ENCODE peak calls at places on chromosomes 2 and 18, in five cellular contexts. Z is foreskin fibroblast, C is fibroblast of pulmonary artery, X is IMR-90, K is HFF-Myc. O is an unnamed sample.

GRCh38 chr18:2571200-2572143 is at the start of the genes METTL4 and NDC80:
- DNase-seq in Z (peak), X (peak), K (peak), C (peak), O (peak)

GRCh38 chr18:42781298-42781815 is 334.1 kb downstream of the RIT2 start:
- DNase-seq in Z (no peak), K (no peak), X (no peak), C (no peak), O (no peak)

GRCh38 chr18:31010601-31011000 is 31.9 kb downstream of the DSC3 start:
- DNase-seq in C (no peak), K (no peak), Z (no peak), X (no peak), O (no peak)

GRCh38 chr18:73544618-73545017 is 603.0 kb downstream of the FBXO15 start:
- DNase-seq in X (peak), C (no peak), Z (peak), K (no peak), O (no peak)

GRCh38 chr18:58998421-58999203 is 133.9 kb downstream of the ZNF532 start:
- DNase-seq in K (no peak), X (peak), C (peak), Z (peak), O (no peak)

GRCh38 chr18:31505161-31505560 is 7.2 kb downstream of the DSG2 start:
- DNase-seq in C (no peak), X (no peak), K (no peak), Z (no peak), O (no peak)

GRCh38 chr2:233059797-233060499 is at the start of gene INPP5D:
- DNase-seq in C (no peak), X (no peak), K (no peak), Z (no peak), O (peak)

GRCh38 chr2:15112216-15112615 is 448.9 kb downstream of the NBAS start:
- DNase-seq in K (peak), X (peak), C (peak), Z (peak), O (no peak)

GRCh38 chr2:54279385-54279784 is 23.4 kb upstream of the TSPYL6 start:
- DNase-seq in K (no peak), X (no peak), Z (no peak), C (no peak), O (no peak)

GRCh38 chr2:166417669-166418068 is 41.9 kb upstream of the SCN9A start:
- DNase-seq in C (peak), Z (peak), X (peak), K (no peak), O (no peak)

GRCh38 chr2:85888020-85888744 is 608 bp downstream of the ST3GAL5 start:
- DNase-seq in X (no peak), C (peak), Z (peak), K (no peak), O (peak)

GRCh38 chr2:41782306-41783158 is 265.3 kb upstream of the PKDCC start:
- DNase-seq in Z (peak), X (peak), C (peak), K (peak), O (no peak)

GRCh38 chr2:46018773-46019593 is 278.2 kb upstream of the EPAS1 start:
- DNase-seq in X (no peak), K (no peak), C (no peak), Z (no peak), O (no peak)
- TF ChIP-seq CTCF in X (no peak), K (no peak), C (no peak), Z (no peak), O (no peak)

GRCh38 chr18:37484893-37485834 is 80.4 kb downstream of the CELF4 start:
- DNase-seq in Z (peak), K (no peak), C (peak), X (peak), O (no peak)
- TF ChIP-seq CTCF in Z (no peak), K (no peak), C (peak), X (peak), O (no peak)

GRCh38 chr18:3593904-3594759 is 144.2 kb downstream of the TGIF1 start:
- DNase-seq in C (peak), X (peak), K (peak), Z (peak), O (peak)

GRCh38 chr18:3597159-3597977 is 147.4 kb downstream of the TGIF1 start:
- DNase-seq in C (peak), K (no peak), Z (no peak), X (peak), O (no peak)

GRCh38 chr18:3594760-3595241 is 144.8 kb downstream of the TGIF1 start:
- DNase-seq in Z (peak), C (peak), X (peak), K (no peak), O (no peak)

GRCh38 chr18:3595282-3596273 is 145.6 kb downstream of the TGIF1 start:
- DNase-seq in X (peak), K (peak), Z (peak), C (peak), O (peak)

DNA sequence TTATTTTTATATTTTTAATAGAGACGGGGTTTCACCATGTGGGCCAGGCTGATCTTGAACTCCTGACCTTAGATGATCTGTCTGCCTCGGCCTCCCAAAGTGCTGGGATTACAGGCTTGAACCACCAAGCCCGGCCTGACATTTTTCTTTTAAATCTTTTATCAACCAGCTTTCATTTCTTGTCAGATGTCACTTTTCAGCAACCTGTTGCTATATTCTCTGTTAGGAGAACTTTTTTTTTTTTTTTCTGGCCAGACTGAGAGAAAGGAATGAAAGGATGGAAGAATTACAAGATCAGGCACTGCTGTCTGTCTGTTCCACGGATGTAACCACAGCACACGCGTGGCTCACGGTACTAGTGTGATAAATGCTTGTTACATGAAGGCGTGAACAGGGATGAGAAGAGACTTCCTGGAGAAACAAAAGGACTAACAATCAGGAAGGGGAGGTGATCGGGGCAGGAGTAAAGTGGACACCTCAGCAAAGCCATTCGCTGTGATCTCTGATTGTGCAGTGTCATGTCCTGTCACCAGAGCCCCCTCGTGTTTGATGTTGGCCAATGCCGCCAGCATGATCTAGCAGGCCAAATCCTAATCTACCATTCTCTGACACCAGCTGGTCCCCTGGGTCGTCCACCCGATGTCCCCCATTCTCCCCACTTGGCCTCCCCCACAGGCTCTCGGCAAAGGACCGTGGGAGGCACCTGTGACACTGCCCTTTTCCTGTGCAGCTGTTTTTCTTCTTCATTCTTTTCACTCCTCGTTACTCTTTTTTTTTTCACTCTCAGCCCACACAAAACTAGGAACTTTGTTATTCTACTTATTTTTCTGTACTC is 146.6 kb downstream of the TGIF1 start:
- DNase-seq in X (peak), Z (peak), C (peak), K (no peak), O (peak)
- TF ChIP-seq CTCF in X (no peak), Z (no peak), C (peak), K (peak), O (no peak)

DNA sequence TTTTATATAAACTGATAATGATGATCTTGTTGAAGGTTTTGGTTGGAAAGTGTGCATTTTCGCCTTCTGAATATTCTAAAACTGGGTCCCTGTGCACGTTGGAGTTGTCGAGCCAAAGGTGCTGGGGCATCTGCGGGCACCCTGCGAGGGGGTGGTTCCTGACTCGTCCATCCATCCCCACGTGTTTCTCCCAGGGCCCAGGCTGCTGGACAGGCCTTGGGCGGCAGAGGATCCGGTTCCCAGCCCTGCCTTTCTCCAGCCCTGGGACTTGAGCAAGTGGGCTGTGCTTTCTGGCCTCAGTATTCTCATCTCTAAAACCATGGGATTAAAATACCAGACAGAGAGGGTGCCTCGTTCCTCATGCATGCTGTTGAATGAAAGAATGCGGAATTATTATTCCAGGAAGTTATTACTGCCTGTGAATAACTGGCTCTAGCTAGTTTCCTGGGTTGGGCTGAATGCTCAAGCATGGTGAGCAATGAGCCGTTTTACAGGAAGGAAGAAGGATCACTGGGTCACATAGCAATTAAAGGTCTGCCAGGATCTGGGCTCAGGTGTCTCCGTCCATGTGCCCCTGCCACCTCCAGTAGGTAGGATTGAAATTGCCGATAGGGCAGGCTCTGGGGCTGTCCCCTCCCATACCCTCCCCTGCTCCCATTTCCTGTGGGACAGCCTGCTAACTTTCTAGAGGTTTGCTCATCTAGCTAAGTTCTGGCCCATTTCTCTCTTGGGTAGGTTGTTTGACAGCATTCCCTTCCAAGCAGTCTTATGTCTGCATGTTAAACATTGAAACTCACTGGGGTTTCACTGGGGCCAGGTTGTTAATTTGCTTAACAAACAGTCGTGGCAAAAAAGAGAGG is 77.2 kb upstream of the HS6ST1 start:
- DNase-seq in K (no peak), Z (no peak), X (peak), C (peak), O (no peak)
- TF ChIP-seq CTCF in K (no peak), Z (no peak), X (no peak), C (no peak), O (no peak)

GRCh38 chr2:183242937-183243336 is 118.7 kb downstream of the NUP35 start:
- DNase-seq in Z (peak), C (peak), X (peak), K (no peak), O (no peak)

GRCh38 chr2:183250061-183250460 is 125.8 kb downstream of the NUP35 start:
- DNase-seq in K (no peak), X (no peak), Z (no peak), C (no peak), O (no peak)

GRCh38 chr2:183248866-183249567 is 124.8 kb downstream of the NUP35 start:
- DNase-seq in X (peak), K (peak), Z (peak), C (peak), O (no peak)

GRCh38 chr2:183243760-183244159 is 119.5 kb downstream of the NUP35 start:
- DNase-seq in K (no peak), X (no peak), C (no peak), Z (no peak), O (no peak)

GRCh38 chr2:183244300-183244849 is 120.1 kb downstream of the NUP35 start:
- DNase-seq in X (no peak), C (no peak), Z (no peak), K (no peak), O (no peak)
- TF ChIP-seq CTCF in X (no peak), C (no peak), Z (no peak), K (no peak), O (no peak)

DNA sequence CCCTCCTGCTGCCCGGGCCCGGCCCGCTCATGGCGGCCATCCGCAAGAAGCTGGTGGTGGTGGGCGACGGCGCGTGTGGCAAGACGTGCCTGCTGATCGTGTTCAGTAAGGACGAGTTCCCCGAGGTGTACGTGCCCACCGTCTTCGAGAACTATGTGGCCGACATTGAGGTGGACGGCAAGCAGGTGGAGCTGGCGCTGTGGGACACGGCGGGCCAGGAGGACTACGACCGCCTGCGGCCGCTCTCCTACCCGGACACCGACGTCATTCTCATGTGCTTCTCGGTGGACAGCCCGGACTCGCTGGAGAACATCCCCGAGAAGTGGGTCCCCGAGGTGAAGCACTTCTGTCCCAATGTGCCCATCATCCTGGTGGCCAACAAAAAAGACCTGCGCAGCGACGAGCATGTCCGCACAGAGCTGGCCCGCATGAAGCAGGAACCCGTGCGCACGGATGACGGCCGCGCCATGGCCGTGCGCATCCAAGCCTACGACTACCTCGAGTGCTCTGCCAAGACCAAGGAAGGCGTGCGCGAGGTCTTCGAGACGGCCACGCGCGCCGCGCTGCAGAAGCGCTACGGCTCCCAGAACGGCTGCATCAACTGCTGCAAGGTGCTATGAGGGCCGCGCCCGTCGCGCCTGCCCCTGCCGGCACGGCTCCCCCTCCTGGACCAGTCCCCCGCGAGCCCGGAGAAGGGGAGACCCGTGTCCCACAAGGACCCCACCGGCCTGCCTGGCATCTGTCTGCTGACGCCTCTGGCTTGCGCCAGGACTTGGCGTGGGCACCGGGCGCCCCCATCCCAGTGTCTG is 767 bp downstream of the RHOB start:
- DNase-seq in X (peak), Z (peak), K (no peak), C (peak), O (peak)
- TF ChIP-seq CTCF in X (no peak), Z (no peak), K (no peak), C (no peak), O (no peak)

GRCh38 chr2:149087751-149088150 is 49.3 kb downstream of the LYPD6B start:
- DNase-seq in Z (peak), X (no peak), C (no peak), K (no peak), O (no peak)
- TF ChIP-seq CTCF in Z (peak), X (peak), C (peak), K (peak), O (no peak)

DNA sequence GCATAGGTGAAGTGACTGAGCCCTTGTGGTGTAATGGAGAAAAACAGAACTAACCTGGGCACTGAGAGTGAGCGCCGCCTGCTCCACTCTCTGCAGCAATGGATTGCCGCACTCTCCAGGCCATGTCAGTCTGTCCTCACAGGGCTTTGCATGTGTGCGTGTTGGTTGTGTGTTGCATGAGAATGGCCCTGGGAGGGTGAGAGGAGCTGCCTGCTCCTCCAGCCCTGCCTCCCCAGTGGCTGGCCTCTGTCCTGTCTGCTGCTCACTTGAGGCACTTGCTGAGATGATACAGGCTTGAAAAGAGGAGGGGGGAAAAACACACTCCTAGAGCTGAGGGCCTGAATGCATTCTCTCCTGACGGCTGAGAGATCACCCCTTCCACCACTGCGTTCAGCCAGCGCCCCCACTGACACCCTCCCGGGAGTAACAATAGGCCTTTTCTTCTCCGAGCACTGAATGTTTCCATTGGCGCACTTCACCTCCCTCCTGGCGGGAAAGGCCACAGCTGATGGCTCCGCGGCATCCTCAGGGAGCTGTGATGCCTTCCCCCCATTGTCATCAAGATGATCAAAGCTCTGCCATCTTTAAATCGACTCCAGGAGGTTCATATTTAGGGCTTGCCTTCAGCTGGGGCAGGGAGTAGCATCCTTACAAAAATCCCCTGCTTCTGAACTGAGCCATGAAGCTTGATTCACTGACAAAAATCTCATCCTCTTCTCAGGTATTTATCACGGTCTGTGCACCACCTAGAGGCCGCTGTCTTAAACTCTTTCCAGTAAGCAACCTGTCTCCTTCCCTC is 49.9 kb upstream of the DAPL1 start:
- DNase-seq in C (peak), Z (peak), K (no peak), X (peak), O (no peak)
- TF ChIP-seq CTCF in C (peak), Z (peak), K (peak), X (peak), O (peak)

O was measured in natural killer cell.